ENCODE peak calls at places on chromosomes 3 and 15, in four cellular contexts. One of them, this sample, is unnamed.

GRCh38 chr3:71076361-71076997 is 507.0 kb downstream of the FOXP1 start:
- DNase-seq in activated CD8-positive, alpha-beta T cell treated with anti-CD3 and anti-CD28 coated beads, Interleukin-2, amount 10 ng/mL, durations not matched to agents 7 days and 5 days: no peak
- DNase-seq in cardiac fibroblast: peak
- DNase-seq in neural progenitor cell: no peak
- DNase-seq in this sample: no peak

GRCh38 chr3:67655364-67656121 is 1.1 kb upstream of the SUCLG2 start:
- DNase-seq in neural progenitor cell: no peak
- DNase-seq in cardiac fibroblast: peak
- DNase-seq in activated CD8-positive, alpha-beta T cell treated with anti-CD3 and anti-CD28 coated beads, Interleukin-2, amount 10 ng/mL, durations not matched to agents 7 days and 5 days: peak
- DNase-seq in this sample: no peak

GRCh38 chr3:111669926-111670630 is 74.9 kb upstream of the ZBED2 start:
- DNase-seq in neural progenitor cell: no peak
- DNase-seq in cardiac fibroblast: peak
- DNase-seq in activated CD8-positive, alpha-beta T cell treated with anti-CD3 and anti-CD28 coated beads, Interleukin-2, amount 10 ng/mL, durations not matched to agents 7 days and 5 days: no peak
- DNase-seq in this sample: no peak

GRCh38 chr3:127817331-127817821 is 4.9 kb downstream of the MGLL start:
- DNase-seq in cardiac fibroblast: peak
- DNase-seq in neural progenitor cell: no peak
- DNase-seq in activated CD8-positive, alpha-beta T cell treated with anti-CD3 and anti-CD28 coated beads, Interleukin-2, amount 10 ng/mL, durations not matched to agents 7 days and 5 days: no peak
- DNase-seq in this sample: no peak

GRCh38 chr3:129612350-129613204 is 6.1 kb upstream of the PLXND1 start:
- DNase-seq in activated CD8-positive, alpha-beta T cell treated with anti-CD3 and anti-CD28 coated beads, Interleukin-2, amount 10 ng/mL, durations not matched to agents 7 days and 5 days: no peak
- DNase-seq in cardiac fibroblast: peak
- DNase-seq in neural progenitor cell: no peak
- DNase-seq in this sample: no peak

GRCh38 chr15:25795061-25795460 is 68.1 kb downstream of the ATP10A start:
- DNase-seq in cardiac fibroblast: no peak
- DNase-seq in activated CD8-positive, alpha-beta T cell treated with anti-CD3 and anti-CD28 coated beads, Interleukin-2, amount 10 ng/mL, durations not matched to agents 7 days and 5 days: no peak
- DNase-seq in neural progenitor cell: no peak
- DNase-seq in this sample: no peak

GRCh38 chr3:108123326-108123725 is 32.5 kb upstream of the CD47 start:
- DNase-seq in neural progenitor cell: no peak
- DNase-seq in cardiac fibroblast: no peak
- DNase-seq in activated CD8-positive, alpha-beta T cell treated with anti-CD3 and anti-CD28 coated beads, Interleukin-2, amount 10 ng/mL, durations not matched to agents 7 days and 5 days: no peak
- DNase-seq in this sample: no peak

GRCh38 chr3:38792983-38793382 is 23.0 kb downstream of the SCN10A start:
- DNase-seq in cardiac fibroblast: no peak
- DNase-seq in activated CD8-positive, alpha-beta T cell treated with anti-CD3 and anti-CD28 coated beads, Interleukin-2, amount 10 ng/mL, durations not matched to agents 7 days and 5 days: no peak
- DNase-seq in neural progenitor cell: no peak
- DNase-seq in this sample: no peak

GRCh38 chr3:62169871-62170660 is 203.3 kb downstream of the FEZF2 start:
- DNase-seq in cardiac fibroblast: peak
- DNase-seq in neural progenitor cell: no peak
- DNase-seq in activated CD8-positive, alpha-beta T cell treated with anti-CD3 and anti-CD28 coated beads, Interleukin-2, amount 10 ng/mL, durations not matched to agents 7 days and 5 days: no peak
- DNase-seq in this sample: no peak

GRCh38 chr15:83066034-83066760 is 855 bp downstream of the BTBD1 start:
- DNase-seq in cardiac fibroblast: no peak
- DNase-seq in neural progenitor cell: peak
- DNase-seq in activated CD8-positive, alpha-beta T cell treated with anti-CD3 and anti-CD28 coated beads, Interleukin-2, amount 10 ng/mL, durations not matched to agents 7 days and 5 days: no peak
- DNase-seq in this sample: no peak

GRCh38 chr15:50791537-50791885 is 26.0 kb upstream of the SPPL2A start:
- DNase-seq in cardiac fibroblast: no peak
- DNase-seq in activated CD8-positive, alpha-beta T cell treated with anti-CD3 and anti-CD28 coated beads, Interleukin-2, amount 10 ng/mL, durations not matched to agents 7 days and 5 days: no peak
- DNase-seq in neural progenitor cell: no peak
- DNase-seq in this sample: no peak

GRCh38 chr3:191342391-191342790 is 12.1 kb upstream of the UTS2B start:
- DNase-seq in activated CD8-positive, alpha-beta T cell treated with anti-CD3 and anti-CD28 coated beads, Interleukin-2, amount 10 ng/mL, durations not matched to agents 7 days and 5 days: no peak
- DNase-seq in cardiac fibroblast: no peak
- DNase-seq in neural progenitor cell: no peak
- DNase-seq in this sample: no peak

GRCh38 chr3:183688869-183689268 is 8.7 kb upstream of the YEATS2 start:
- DNase-seq in neural progenitor cell: no peak
- DNase-seq in cardiac fibroblast: no peak
- DNase-seq in activated CD8-positive, alpha-beta T cell treated with anti-CD3 and anti-CD28 coated beads, Interleukin-2, amount 10 ng/mL, durations not matched to agents 7 days and 5 days: no peak
- DNase-seq in this sample: no peak

GRCh38 chr3:43691120-43692002 is 623 bp downstream of the ABHD5 start:
- DNase-seq in cardiac fibroblast: no peak
- DNase-seq in activated CD8-positive, alpha-beta T cell treated with anti-CD3 and anti-CD28 coated beads, Interleukin-2, amount 10 ng/mL, durations not matched to agents 7 days and 5 days: peak
- DNase-seq in neural progenitor cell: peak
- DNase-seq in this sample: peak

GRCh38 chr15:43776101-43776717 is 557 bp downstream of the ELL3 start:
- DNase-seq in neural progenitor cell: peak
- DNase-seq in cardiac fibroblast: no peak
- DNase-seq in activated CD8-positive, alpha-beta T cell treated with anti-CD3 and anti-CD28 coated beads, Interleukin-2, amount 10 ng/mL, durations not matched to agents 7 days and 5 days: peak
- DNase-seq in this sample: no peak

GRCh38 chr3:127667119-127667681 is 5.6 kb upstream of the ABTB1 start:
- DNase-seq in neural progenitor cell: no peak
- DNase-seq in activated CD8-positive, alpha-beta T cell treated with anti-CD3 and anti-CD28 coated beads, Interleukin-2, amount 10 ng/mL, durations not matched to agents 7 days and 5 days: no peak
- DNase-seq in cardiac fibroblast: no peak
- DNase-seq in this sample: peak

GRCh38 chr3:118478706-118479276 is 555.9 kb downstream of the IGSF11 start:
- DNase-seq in neural progenitor cell: no peak
- DNase-seq in cardiac fibroblast: no peak
- DNase-seq in activated CD8-positive, alpha-beta T cell treated with anti-CD3 and anti-CD28 coated beads, Interleukin-2, amount 10 ng/mL, durations not matched to agents 7 days and 5 days: no peak
- DNase-seq in this sample: no peak

GRCh38 chr3:64454179-64454578 is 228.9 kb upstream of the PRICKLE2 start:
- DNase-seq in cardiac fibroblast: peak
- DNase-seq in neural progenitor cell: no peak
- DNase-seq in activated CD8-positive, alpha-beta T cell treated with anti-CD3 and anti-CD28 coated beads, Interleukin-2, amount 10 ng/mL, durations not matched to agents 7 days and 5 days: no peak
- DNase-seq in this sample: no peak

This sample was measured in coronary artery.